ENCODE peak calls at places on chromosomes 13 and 19, in ten cellular contexts. C is testis, F is body of pancreas, A is ovary, N is uterus, T is heart left ventricle, X is breast epithelium, Q is lower leg skin, M is adrenal gland, V is IMR-90. L is an unnamed sample.

GRCh38 chr19:14439014-14439413 is 5.9 kb downstream of the PKN1 start:
- DNase-seq in C (no peak), F (no peak), A (no peak), N (no peak), T (no peak), X (no peak), Q (no peak), M (no peak), V (no peak), L (no peak)

GRCh38 chr13:93673885-93674284 is 447.3 kb downstream of the GPC6 start:
- DNase-seq in C (no peak), F (no peak), A (no peak), N (no peak), T (no peak), X (no peak), Q (no peak), M (no peak), V (no peak), L (no peak)

GRCh38 chr19:48183356-48183755 is 12.9 kb downstream of the ZSWIM9 start:
- DNase-seq in C (no peak), F (no peak), A (no peak), N (no peak), T (no peak), X (no peak), Q (no peak), M (no peak), V (no peak), L (no peak)

GRCh38 chr13:43865892-43866291 is 13.6 kb downstream of the CCDC122 start:
- DNase-seq in C (no peak), F (no peak), A (no peak), N (no peak), T (no peak), X (no peak), Q (no peak), M (no peak), V (peak), L (no peak)

GRCh38 chr13:99465454-99465853 is 35.8 kb upstream of the TM9SF2 start:
- DNase-seq in C (no peak), F (no peak), A (no peak), N (no peak), T (no peak), X (no peak), Q (no peak), M (no peak), V (no peak), L (no peak)

GRCh38 chr13:30362869-30363268 is 55.5 kb upstream of the KATNAL1 start:
- DNase-seq in C (no peak), F (no peak), A (no peak), N (peak), T (no peak), X (no peak), Q (no peak), M (no peak), V (no peak), L (peak)

GRCh38 chr13:98719527-98720250 is 32.8 kb downstream of the SLC15A1 start:
- DNase-seq in C (no peak), F (no peak), A (no peak), N (no peak), T (no peak), X (no peak), Q (no peak), M (no peak), V (no peak), L (no peak)

GRCh38 chr13:51258612-51259358 is 36.6 kb downstream of the FAM124A start:
- DNase-seq in C (no peak), F (no peak), A (no peak), N (no peak), T (no peak), X (no peak), Q (no peak), M (no peak), V (no peak), L (no peak)

GRCh38 chr19:40578442-40578908 is 1.8 kb downstream of the SHKBP1 start:
- DNase-seq in C (peak), F (no peak), A (no peak), N (no peak), T (peak), X (no peak), Q (no peak), M (no peak), V (peak), L (peak)

GRCh38 chr13:33312150-33312908 is 26.8 kb upstream of the STARD13 start:
- DNase-seq in C (no peak), F (no peak), A (no peak), N (no peak), T (no peak), X (no peak), Q (no peak), M (no peak), V (peak), L (no peak)

GRCh38 chr19:31285744-31286143 is 63.5 kb downstream of the TSHZ3 start:
- DNase-seq in C (peak), F (no peak), A (peak), N (no peak), T (no peak), X (no peak), Q (no peak), M (no peak), V (peak), L (no peak)

GRCh38 chr13:83865161-83866137 is 16.8 kb downstream of the SLITRK1 start:
- DNase-seq in C (no peak), F (no peak), A (no peak), N (no peak), T (no peak), X (no peak), Q (no peak), M (no peak), V (no peak), L (no peak)

GRCh38 chr13:92838786-92839185 is 387.8 kb upstream of the GPC6 start:
- DNase-seq in C (no peak), F (no peak), A (no peak), N (no peak), T (no peak), X (no peak), Q (no peak), M (no peak), V (peak), L (no peak)

GRCh38 chr19:38658462-38659306 is 11.2 kb downstream of the ACTN4 start:
- DNase-seq in C (peak), F (peak), A (no peak), N (no peak), T (peak), X (peak), Q (no peak), M (peak), V (peak), L (no peak)

GRCh38 chr19:17720487-17720839 is 1.2 kb downstream of the MAP1S start:
- DNase-seq in C (no peak), F (no peak), A (no peak), N (no peak), T (no peak), X (no peak), Q (no peak), M (no peak), V (no peak), L (no peak)

GRCh38 chr19:46789371-46789770 is 977 bp upstream of the SLC1A5 start:
- DNase-seq in C (no peak), F (no peak), A (no peak), N (no peak), T (no peak), X (no peak), Q (no peak), M (no peak), V (no peak), L (no peak)

GRCh38 chr13:93559718-93560117 is 333.1 kb downstream of the GPC6 start:
- DNase-seq in C (no peak), F (no peak), A (no peak), N (no peak), T (no peak), X (no peak), Q (no peak), M (no peak), V (peak), L (no peak)

GRCh38 chr13:70253834-70254233 is 145.6 kb upstream of the KLHL1 start:
- DNase-seq in C (no peak), F (no peak), A (no peak), N (no peak), T (no peak), X (no peak), Q (no peak), M (no peak), V (no peak), L (no peak)

GRCh38 chr19:46299004-46299509 is 2.2 kb downstream of the HIF3A start:
- DNase-seq in C (peak), F (peak), A (peak), N (peak), T (peak), X (peak), Q (peak), M (peak), V (peak), L (peak)

GRCh38 chr13:37652596-37652995 is 54.0 kb upstream of the POSTN start:
- DNase-seq in C (no peak), F (no peak), A (no peak), N (no peak), T (no peak), X (no peak), Q (no peak), M (no peak), V (peak), L (no peak)

GRCh38 chr19:53892981-53893325 is 11.0 kb downstream of the PRKCG start:
- DNase-seq in C (no peak), F (no peak), A (no peak), N (no peak), T (no peak), X (no peak), Q (no peak), M (no peak), V (no peak), L (no peak)

GRCh38 chr19:36257512-36257876 is 42.6 kb downstream of the ZNF146 start:
- DNase-seq in C (peak), F (peak), A (no peak), N (no peak), T (no peak), X (no peak), Q (no peak), M (peak), V (no peak), L (no peak)

GRCh38 chr19:29329460-29330134 is 116.6 kb upstream of the UQCRFS1 start:
- DNase-seq in C (no peak), F (no peak), A (no peak), N (no peak), T (no peak), X (no peak), Q (no peak), M (peak), V (no peak), L (peak)

GRCh38 chr13:38417727-38418126 is 68.1 kb downstream of the UFM1 start:
- DNase-seq in C (no peak), F (no peak), A (no peak), N (no peak), T (no peak), X (no peak), Q (no peak), M (no peak), V (peak), L (peak)

GRCh38 chr19:37007587-37008220 is 70.5 kb upstream of the ZNF420 start:
- DNase-seq in C (peak), F (peak), A (peak), N (peak), T (peak), X (peak), Q (no peak), M (peak), V (no peak), L (peak)

GRCh38 chr19:887072-887471 is 5.9 kb downstream of the MED16 start:
- DNase-seq in C (no peak), F (peak), A (no peak), N (no peak), T (no peak), X (no peak), Q (no peak), M (no peak), V (peak), L (no peak)

GRCh38 chr19:41409288-41409687 is 11.7 kb downstream of the BCKDHA start:
- DNase-seq in C (peak), F (peak), A (no peak), N (no peak), T (peak), X (peak), Q (no peak), M (no peak), V (peak), L (no peak)

GRCh38 chr13:77698211-77699058 is 948 bp downstream of the SLAIN1 start:
- DNase-seq in C (peak), F (peak), A (no peak), N (peak), T (peak), X (no peak), Q (peak), M (peak), V (no peak), L (peak)

GRCh38 chr13:102901056-102901455 is 55.2 kb downstream of the ERCC5 start:
- DNase-seq in C (no peak), F (no peak), A (no peak), N (no peak), T (no peak), X (no peak), Q (no peak), M (no peak), V (no peak), L (no peak)

GRCh38 chr13:48155850-48156249 is 60.9 kb upstream of the MED4 start:
- DNase-seq in C (no peak), F (no peak), A (no peak), N (no peak), T (no peak), X (no peak), Q (no peak), M (no peak), V (peak), L (no peak)

GRCh38 chr13:91539458-91540156 is 141.2 kb downstream of the GPC5 start:
- DNase-seq in C (no peak), F (no peak), A (no peak), N (no peak), T (no peak), X (no peak), Q (no peak), M (no peak), V (no peak), L (no peak)
- TF ChIP-seq POLR2A in C (no peak), F (no peak), A (no peak), N (no peak), T (no peak), X (no peak), Q (no peak), M (no peak), V (no peak), L (no peak)

GRCh38 chr13:34591801-34592454 is 350.1 kb upstream of the NBEA start:
- DNase-seq in C (peak), F (peak), A (no peak), N (peak), T (peak), X (no peak), Q (peak), M (no peak), V (no peak), L (no peak)
- TF ChIP-seq POLR2A in C (no peak), F (no peak), A (no peak), N (no peak), T (no peak), X (no peak), Q (no peak), M (no peak), V (no peak), L (no peak)

DNA sequence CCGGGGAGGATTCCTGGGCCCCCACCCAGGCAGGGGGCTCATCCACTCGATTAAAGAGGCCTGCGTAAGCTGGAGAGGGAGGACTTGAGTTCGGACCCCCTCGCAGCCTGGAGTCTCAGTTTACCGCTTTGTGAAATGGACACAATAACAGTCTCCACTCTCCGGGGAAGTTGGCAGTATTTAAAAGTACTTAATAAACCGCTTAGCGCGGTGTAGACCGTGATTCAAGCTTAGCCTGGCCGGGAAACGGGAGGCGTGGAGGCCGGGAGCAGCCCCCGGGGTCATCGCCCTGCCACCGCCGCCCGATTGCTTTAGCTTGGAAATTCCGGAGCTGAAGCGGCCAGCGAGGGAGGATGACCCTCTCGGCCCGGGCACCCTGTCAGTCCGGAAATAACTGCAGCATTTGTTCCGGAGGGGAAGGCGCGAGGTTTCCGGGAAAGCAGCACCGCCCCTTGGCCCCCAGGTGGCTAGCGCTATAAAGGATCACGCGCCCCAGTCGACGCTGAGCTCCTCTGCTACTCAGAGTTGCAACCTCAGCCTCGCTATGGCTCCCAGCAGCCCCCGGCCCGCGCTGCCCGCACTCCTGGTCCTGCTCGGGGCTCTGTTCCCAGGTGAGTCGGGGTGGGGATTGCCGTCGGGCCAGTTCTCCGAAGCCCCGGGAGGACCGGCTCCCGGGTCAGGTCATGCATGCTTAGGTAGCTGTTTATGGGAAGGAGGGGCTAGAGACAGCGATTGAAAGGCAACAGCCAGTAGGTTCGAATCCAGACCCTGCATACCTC is at the start of gene ICAM1:
- DNase-seq in C (peak), F (peak), A (peak), N (peak), T (peak), X (peak), Q (peak), M (peak), V (peak), L (peak)
- TF ChIP-seq POLR2A in C (no peak), F (peak), A (peak), N (peak), T (peak), X (peak), Q (no peak), M (peak), V (no peak), L (peak)

GRCh38 chr19:5022066-5022860 is 53.4 kb downstream of the KDM4B start:
- DNase-seq in C (no peak), F (no peak), A (no peak), N (no peak), T (no peak), X (no peak), Q (no peak), M (no peak), V (no peak), L (no peak)

GRCh38 chr19:5020368-5020767 is 51.5 kb downstream of the KDM4B start:
- DNase-seq in C (no peak), F (no peak), A (no peak), N (no peak), T (no peak), X (no peak), Q (no peak), M (no peak), V (no peak), L (no peak)

GRCh38 chr19:5024282-5024681 is 55.4 kb downstream of the KDM4B start:
- DNase-seq in C (peak), F (no peak), A (peak), N (peak), T (no peak), X (no peak), Q (no peak), M (no peak), V (no peak), L (no peak)

GRCh38 chr19:5025027-5025426 is 56.1 kb downstream of the KDM4B start:
- DNase-seq in C (no peak), F (no peak), A (no peak), N (no peak), T (no peak), X (no peak), Q (no peak), M (no peak), V (no peak), L (no peak)

DNA sequence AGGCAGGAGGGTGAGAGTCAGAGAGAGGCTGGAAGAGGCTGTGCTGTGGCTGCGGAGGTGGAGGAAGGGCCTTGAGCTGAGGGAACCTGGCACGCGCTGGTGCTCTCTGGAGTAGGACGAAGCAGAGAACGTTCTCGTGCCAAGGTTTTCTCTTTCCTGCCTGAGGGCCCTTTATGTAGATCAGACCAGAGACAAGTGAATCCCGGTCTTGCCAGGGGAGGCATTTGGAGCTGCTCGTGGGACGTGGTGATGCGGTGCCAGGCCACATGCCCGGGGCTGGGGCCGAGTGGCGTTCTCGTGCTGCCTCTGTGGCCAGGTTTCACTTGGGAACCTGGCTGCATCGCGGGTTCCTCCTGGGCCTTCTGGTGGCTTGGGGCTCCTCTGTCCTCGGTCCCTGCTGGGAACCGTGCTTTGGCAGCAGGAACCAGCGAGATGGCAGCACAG is 54.2 kb downstream of the KDM4B start:
- DNase-seq in C (peak), F (no peak), A (peak), N (peak), T (no peak), X (peak), Q (no peak), M (peak), V (no peak), L (no peak)
- TF ChIP-seq POLR2A in C (no peak), F (no peak), A (no peak), N (no peak), T (no peak), X (no peak), Q (no peak), M (no peak), V (no peak), L (no peak)